ENCODE peak calls at places on chromosome 2, in five cellular contexts. N is K562, V is HepG2, I is SK-N-SH, Z is GM12878. A is an unnamed sample.
A peak's percentile ranks its signal among the peaks of the same experiment; 100 is the strongest.

GRCh38 chr2:84938194-84938879 is 32.6 kb upstream of the KCMF1 start:
- DNase-seq in N (no peak), V (peak; percentile 35), I (no peak), Z (peak; percentile 82), A (no peak)

GRCh38 chr2:68466778-68467076 is 367 bp downstream of the FBXO48 start:
- DNase-seq in N (peak; percentile 25), V (no peak), I (no peak), Z (no peak), A (no peak)

GRCh38 chr2:172251231-172251630 is 148.5 kb upstream of the DLX2 start:
- DNase-seq in N (no peak), V (no peak), I (no peak), Z (no peak), A (no peak)

GRCh38 chr2:133266075-133266925 is 302.0 kb downstream of the NCKAP5 start:
- DNase-seq in N (no peak), V (no peak), I (peak; percentile 70), Z (no peak), A (peak; percentile 12)

GRCh38 chr2:129912871-129913694 is 66.4 kb upstream of the RAB6C start:
- DNase-seq in N (no peak), V (no peak), I (no peak), Z (no peak), A (no peak)

GRCh38 chr2:157726946-157727345 is 98.3 kb upstream of the ACVR1C start:
- DNase-seq in N (no peak), V (no peak), I (no peak), Z (no peak), A (no peak)

GRCh38 chr2:61811821-61812220 is 42.0 kb downstream of the FAM161A start:
- DNase-seq in N (no peak), V (no peak), I (no peak), Z (no peak), A (no peak)

GRCh38 chr2:47056374-47056773 is 98.7 kb downstream of the STPG4 start:
- DNase-seq in N (no peak), V (no peak), I (peak; percentile 97), Z (no peak), A (no peak)

GRCh38 chr2:99522155-99522554 is 32.3 kb upstream of the REV1 start:
- DNase-seq in N (no peak), V (no peak), I (no peak), Z (no peak), A (no peak)

GRCh38 chr2:231926180-231926741 is at the start of gene NPPC:
- DNase-seq in N (peak; percentile 56), V (peak; percentile 62), I (peak; percentile 93), Z (no peak), A (peak; percentile 81)

GRCh38 chr2:125746321-125746983 is 909.5 kb upstream of the GYPC start:
- DNase-seq in N (no peak), V (no peak), I (no peak), Z (no peak), A (no peak)

DNA sequence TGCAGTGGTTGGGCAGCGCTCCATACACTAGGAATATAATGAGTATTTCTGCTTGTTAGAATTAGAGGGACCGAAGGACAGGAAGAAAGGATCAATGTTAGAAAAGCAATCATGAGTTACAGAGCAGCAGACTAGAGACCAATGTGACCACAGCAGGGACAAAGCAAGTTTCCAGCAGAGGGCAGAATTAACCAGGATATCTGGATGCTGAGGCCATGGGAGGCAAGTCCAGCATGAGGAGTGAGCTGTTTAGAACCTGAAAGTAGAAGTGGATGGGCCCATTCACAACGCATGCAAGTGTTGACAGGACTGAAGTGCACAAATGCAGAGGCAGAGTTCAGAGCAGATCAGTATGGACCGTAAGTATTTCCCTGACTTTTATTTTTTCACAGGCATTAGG is 910.4 kb upstream of the GYPC start:
- DNase-seq in N (peak; percentile 8), V (peak; percentile 49), I (peak; percentile 26), Z (peak; percentile 11), A (peak; percentile 30)
- TF ChIP-seq FOXM1 in N (no peak), V (no peak), I (no peak), Z (no peak), A (no peak)

DNA sequence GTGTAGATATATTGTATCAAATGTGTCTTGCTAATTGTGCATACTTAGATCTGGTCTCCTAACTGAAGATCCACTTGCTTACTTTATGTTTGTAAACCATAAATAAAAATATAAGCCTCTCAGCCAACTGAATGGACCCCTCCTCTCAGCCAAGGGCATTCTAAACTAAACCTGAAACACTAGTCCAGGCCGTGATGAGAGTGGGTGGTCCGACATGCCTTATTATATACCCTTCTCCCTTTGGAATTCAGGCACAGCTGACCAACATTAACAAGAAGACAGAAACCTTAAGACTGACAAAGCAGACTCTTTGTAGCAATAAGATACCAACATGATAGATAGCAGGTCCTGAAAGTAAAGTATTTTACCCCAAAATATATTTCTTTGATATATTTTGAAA is 64.3 kb upstream of the PLA2R1 start:
- DNase-seq in N (no peak), V (no peak), I (no peak), Z (no peak), A (no peak)
- TF ChIP-seq FOXM1 in N (no peak), V (no peak), I (no peak), Z (no peak), A (no peak)

DNA sequence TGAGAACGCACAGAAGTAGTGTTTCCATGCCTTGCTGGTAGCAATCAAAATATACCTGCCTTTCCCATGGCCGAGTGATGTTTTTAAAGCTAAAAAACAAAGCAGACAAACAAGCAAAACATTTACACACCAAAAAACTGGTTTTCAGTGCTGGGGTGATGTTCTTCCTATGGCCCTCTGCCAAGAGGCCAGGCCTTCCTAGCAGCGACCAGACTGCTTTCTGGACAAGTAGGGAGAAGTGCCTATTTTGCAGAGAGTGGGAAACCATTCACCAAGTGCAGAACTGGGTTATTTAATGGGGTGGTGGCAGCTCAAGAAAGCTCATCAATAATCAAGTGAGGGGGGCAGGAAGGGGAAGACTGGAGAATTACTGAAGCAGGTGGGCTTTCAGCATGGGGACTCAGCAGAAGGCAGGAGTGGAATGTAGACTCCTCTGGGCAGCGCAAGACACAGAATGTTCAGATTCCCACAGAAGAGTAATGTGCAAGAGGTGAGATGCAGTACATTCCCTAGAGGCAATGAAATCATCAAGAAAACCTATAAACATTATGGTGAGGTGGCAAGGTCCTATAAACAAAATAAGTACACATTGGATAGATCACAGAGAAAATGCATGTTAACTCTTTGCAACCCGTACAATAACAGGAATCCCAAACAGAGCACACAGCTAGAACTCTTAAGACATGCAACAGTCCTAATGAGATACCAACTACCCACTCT is 44.0 kb downstream of the CPO start:
- DNase-seq in N (no peak), V (no peak), I (peak; percentile 49), Z (no peak), A (no peak)
- TF ChIP-seq FOXM1 in N (no peak), V (no peak), I (no peak), Z (no peak), A (no peak)

GRCh38 chr2:18073601-18074000 is 195.1 kb downstream of the KCNS3 start:
- DNase-seq in N (no peak), V (no peak), I (no peak), Z (no peak), A (no peak)
- TF ChIP-seq FOXM1 in N (no peak), V (no peak), I (no peak), Z (no peak), A (no peak)

GRCh38 chr2:184890311-184890710 is 292.0 kb downstream of the ZNF804A start:
- DNase-seq in N (no peak), V (no peak), I (no peak), Z (no peak), A (no peak)
- TF ChIP-seq FOXM1 in N (no peak), V (no peak), I (no peak), Z (no peak), A (no peak)